ENCODE peak calls at places on chromosomes 4 and X, in nine cellular contexts. One of them, this sample, is unnamed.

GRCh38 chrX:2928583-2929434 is at the start of gene ARSD:
- DNase-seq in H1: peak
- DNase-seq in GM10248: no peak
- DNase-seq in NCI-H2029: no peak
- DNase-seq in AG08396: peak
- DNase-seq in mesendoderm: peak
- DNase-seq in omental fat pad: peak
- DNase-seq in T-helper 1 cell: peak
- DNase-seq in neural progenitor cell: peak
- DNase-seq in this sample: peak

GRCh38 chr4:65983062-65983461 is 312.8 kb upstream of the EPHA5 start:
- DNase-seq in H1: no peak
- DNase-seq in GM10248: no peak
- DNase-seq in NCI-H2029: no peak
- DNase-seq in AG08396: no peak
- DNase-seq in mesendoderm: no peak
- DNase-seq in omental fat pad: no peak
- DNase-seq in T-helper 1 cell: no peak
- DNase-seq in neural progenitor cell: no peak
- DNase-seq in this sample: no peak

GRCh38 chr4:128470492-128471053 is 183.0 kb upstream of the PGRMC2 start:
- DNase-seq in H1: no peak
- DNase-seq in GM10248: no peak
- DNase-seq in NCI-H2029: no peak
- DNase-seq in AG08396: no peak
- DNase-seq in mesendoderm: no peak
- DNase-seq in omental fat pad: no peak
- DNase-seq in T-helper 1 cell: no peak
- DNase-seq in neural progenitor cell: no peak
- DNase-seq in this sample: no peak

GRCh38 chrX:16822723-16823122 is 36.5 kb downstream of the TXLNG start:
- DNase-seq in H1: no peak
- DNase-seq in GM10248: no peak
- DNase-seq in NCI-H2029: no peak
- DNase-seq in AG08396: peak
- DNase-seq in mesendoderm: no peak
- DNase-seq in omental fat pad: no peak
- DNase-seq in T-helper 1 cell: no peak
- DNase-seq in neural progenitor cell: no peak
- DNase-seq in this sample: no peak

GRCh38 chr4:97367878-97368277 is 775.4 kb downstream of the STPG2 start:
- DNase-seq in H1: no peak
- DNase-seq in GM10248: no peak
- DNase-seq in NCI-H2029: peak
- DNase-seq in AG08396: no peak
- DNase-seq in mesendoderm: no peak
- DNase-seq in omental fat pad: no peak
- DNase-seq in T-helper 1 cell: no peak
- DNase-seq in neural progenitor cell: no peak
- DNase-seq in this sample: no peak

GRCh38 chr4:114728426-114728825 is 129.8 kb downstream of the UGT8 start:
- DNase-seq in H1: no peak
- DNase-seq in GM10248: no peak
- DNase-seq in NCI-H2029: no peak
- DNase-seq in AG08396: no peak
- DNase-seq in mesendoderm: no peak
- DNase-seq in omental fat pad: no peak
- DNase-seq in T-helper 1 cell: no peak
- DNase-seq in neural progenitor cell: peak
- DNase-seq in this sample: no peak

GRCh38 chr4:52822583-52823477 is 39.3 kb upstream of the RASL11B start:
- DNase-seq in H1: no peak
- DNase-seq in GM10248: no peak
- DNase-seq in NCI-H2029: no peak
- DNase-seq in AG08396: peak
- DNase-seq in mesendoderm: no peak
- DNase-seq in omental fat pad: no peak
- DNase-seq in T-helper 1 cell: no peak
- DNase-seq in neural progenitor cell: no peak
- DNase-seq in this sample: no peak

GRCh38 chr4:8402640-8403039 is 37.9 kb downstream of the ACOX3 start:
- DNase-seq in H1: no peak
- DNase-seq in GM10248: no peak
- DNase-seq in NCI-H2029: no peak
- DNase-seq in AG08396: no peak
- DNase-seq in mesendoderm: no peak
- DNase-seq in omental fat pad: no peak
- DNase-seq in T-helper 1 cell: no peak
- DNase-seq in neural progenitor cell: no peak
- DNase-seq in this sample: no peak

GRCh38 chr4:80471701-80472100 is 136.2 kb downstream of the CFAP299 start:
- DNase-seq in H1: no peak
- DNase-seq in GM10248: no peak
- DNase-seq in NCI-H2029: peak
- DNase-seq in AG08396: peak
- DNase-seq in mesendoderm: peak
- DNase-seq in omental fat pad: no peak
- DNase-seq in T-helper 1 cell: no peak
- DNase-seq in neural progenitor cell: peak
- DNase-seq in this sample: no peak

GRCh38 chr4:173934201-173934600 is 349.3 kb downstream of the FBXO8 start:
- DNase-seq in H1: no peak
- DNase-seq in GM10248: no peak
- DNase-seq in NCI-H2029: no peak
- DNase-seq in AG08396: no peak
- DNase-seq in mesendoderm: no peak
- DNase-seq in omental fat pad: no peak
- DNase-seq in T-helper 1 cell: no peak
- DNase-seq in neural progenitor cell: no peak
- DNase-seq in this sample: no peak

GRCh38 chrX:135432453-135432852 is 10.7 kb downstream of the SMIM10L2A start:
- DNase-seq in H1: no peak
- DNase-seq in GM10248: no peak
- DNase-seq in NCI-H2029: no peak
- DNase-seq in AG08396: no peak
- DNase-seq in mesendoderm: no peak
- DNase-seq in omental fat pad: no peak
- DNase-seq in T-helper 1 cell: no peak
- DNase-seq in neural progenitor cell: no peak
- DNase-seq in this sample: no peak

GRCh38 chr4:10033191-10033881 is 12.0 kb upstream of the SLC2A9 start:
- DNase-seq in H1: no peak
- DNase-seq in GM10248: no peak
- DNase-seq in NCI-H2029: no peak
- DNase-seq in AG08396: peak
- DNase-seq in mesendoderm: no peak
- DNase-seq in omental fat pad: no peak
- DNase-seq in T-helper 1 cell: no peak
- DNase-seq in neural progenitor cell: no peak
- DNase-seq in this sample: no peak

This sample was measured in iPS DF 6.9.